ENCODE peak calls at places on chromosome 14, in four cellular contexts. I is hepatocyte, V is A549, T is PC-3. F is an unnamed sample.

GRCh38 chr14:102579696-102580551 is 12.5 kb upstream of the RCOR1 start:
- DNase-seq in T (peak; percentile 81), I (peak; percentile 39), V (no peak), F (no peak)

GRCh38 chr14:98444077-98444476 is 827.9 kb downstream of the BCL11B start:
- DNase-seq in T (no peak), V (no peak), I (no peak), F (no peak)

GRCh38 chr14:79605863-79606262 is 605.4 kb downstream of the DIO2 start:
- DNase-seq in I (no peak), T (no peak), V (no peak), F (peak; percentile 5)

GRCh38 chr14:91350813-91351507 is 66.7 kb downstream of the CCDC88C start:
- DNase-seq in I (no peak), T (no peak), V (no peak), F (no peak)

GRCh38 chr14:91946313-91947195 is 940 bp downstream of the FBLN5 start:
- DNase-seq in T (no peak), I (no peak), V (no peak), F (no peak)

GRCh38 chr14:79708991-79709390 is 502.3 kb downstream of the DIO2 start:
- DNase-seq in T (peak; percentile 84), V (peak; percentile 5), I (peak; percentile 37), F (no peak)

GRCh38 chr14:61396279-61396678 is 74.9 kb downstream of the PRKCH start:
- DNase-seq in V (no peak), T (no peak), I (no peak), F (no peak)

GRCh38 chr14:100221419-100222218 is 17.3 kb upstream of the YY1 start:
- DNase-seq in V (no peak), T (peak; percentile 55), I (peak; percentile 80), F (peak; percentile 91)

GRCh38 chr14:50542941-50543418 is 10.6 kb upstream of the MAP4K5 start:
- DNase-seq in V (peak; percentile 59), I (peak; percentile 74), T (peak; percentile 87), F (peak; percentile 66)

GRCh38 chr14:93114068-93114710 is 1.5 kb downstream of the ITPK1 start:
- DNase-seq in I (peak; percentile 11), V (no peak), T (peak; percentile 15), F (peak; percentile 26)

GRCh38 chr14:53190938-53191337 is 37.8 kb upstream of the DDHD1 start:
- DNase-seq in V (no peak), T (peak; percentile 39), I (no peak), F (no peak)

GRCh38 chr14:29580763-29581162 is 346.9 kb downstream of the PRKD1 start:
- DNase-seq in I (no peak), V (no peak), T (no peak), F (no peak)

GRCh38 chr14:52692248-52692962 is 3.0 kb downstream of the ERO1A start:
- DNase-seq in T (no peak), I (no peak), V (no peak), F (no peak)

GRCh38 chr14:100199240-100199860 is 39.6 kb upstream of the YY1 start:
- DNase-seq in I (no peak), V (no peak), T (no peak), F (no peak)

GRCh38 chr14:100203962-100204834 is 34.7 kb upstream of the YY1 start:
- DNase-seq in I (peak; percentile 66), V (peak; percentile 79), T (no peak), F (no peak)

GRCh38 chr14:88853129-88853528 is 28.7 kb downstream of the TTC8 start:
- DNase-seq in T (no peak), I (no peak), V (no peak), F (no peak)

GRCh38 chr14:88852632-88853031 is 28.2 kb downstream of the TTC8 start:
- DNase-seq in I (no peak), T (no peak), V (no peak), F (no peak)

GRCh38 chr14:88851587-88851986 is 27.1 kb downstream of the TTC8 start:
- DNase-seq in V (no peak), I (no peak), T (no peak), F (no peak)

DNA sequence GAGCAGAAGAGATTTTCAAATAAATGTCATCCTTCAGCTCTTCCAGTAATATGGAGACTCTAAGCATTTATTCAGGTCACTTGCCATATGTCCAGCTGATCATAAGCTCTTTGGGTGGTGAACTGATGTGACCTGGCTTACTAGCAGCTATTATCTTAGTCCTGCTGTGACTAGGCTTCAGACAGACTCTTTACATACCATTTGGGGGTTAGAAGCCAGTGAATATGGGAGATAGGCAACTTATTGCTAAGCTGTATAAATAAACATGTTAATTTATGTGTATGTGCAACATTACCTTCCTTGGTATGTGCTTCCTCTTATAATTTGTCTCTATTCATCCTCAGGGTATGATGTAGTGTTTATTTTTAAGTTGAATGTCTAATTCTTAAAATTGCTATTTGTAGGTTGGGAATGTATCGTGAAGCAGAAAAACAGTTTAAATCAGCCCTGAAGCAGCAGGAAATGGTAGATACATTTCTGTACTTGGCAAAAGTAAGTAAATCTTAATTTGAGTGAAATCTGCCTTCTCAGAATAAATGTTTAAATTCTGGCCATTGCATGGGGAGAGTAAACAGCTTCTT is 32.4 kb downstream of the TTC8 start:
- DNase-seq in V (no peak), I (no peak), T (no peak), F (no peak)
- TF ChIP-seq CTCF in V (no peak), I (no peak), T (no peak), F (no peak)

GRCh38 chr14:34965912-34966311 is 16.9 kb upstream of the SRP54 start:
- DNase-seq in I (no peak), T (no peak), V (no peak), F (no peak)
- H3K4me2 ChIP-seq in I (no peak overlapping the region), T (no peak overlapping the region), V (no peak overlapping the region), F (no peak overlapping the region)

GRCh38 chr14:68655961-68656360 is 136.9 kb downstream of the ZFP36L1 start:
- DNase-seq in T (peak; percentile 52), V (peak; percentile 46), I (peak; percentile 44), F (peak; percentile 43)
- TF ChIP-seq CTCF in T (peak; percentile 56), V (peak; percentile 29), I (peak; percentile 43), F (peak; percentile 30)

DNA sequence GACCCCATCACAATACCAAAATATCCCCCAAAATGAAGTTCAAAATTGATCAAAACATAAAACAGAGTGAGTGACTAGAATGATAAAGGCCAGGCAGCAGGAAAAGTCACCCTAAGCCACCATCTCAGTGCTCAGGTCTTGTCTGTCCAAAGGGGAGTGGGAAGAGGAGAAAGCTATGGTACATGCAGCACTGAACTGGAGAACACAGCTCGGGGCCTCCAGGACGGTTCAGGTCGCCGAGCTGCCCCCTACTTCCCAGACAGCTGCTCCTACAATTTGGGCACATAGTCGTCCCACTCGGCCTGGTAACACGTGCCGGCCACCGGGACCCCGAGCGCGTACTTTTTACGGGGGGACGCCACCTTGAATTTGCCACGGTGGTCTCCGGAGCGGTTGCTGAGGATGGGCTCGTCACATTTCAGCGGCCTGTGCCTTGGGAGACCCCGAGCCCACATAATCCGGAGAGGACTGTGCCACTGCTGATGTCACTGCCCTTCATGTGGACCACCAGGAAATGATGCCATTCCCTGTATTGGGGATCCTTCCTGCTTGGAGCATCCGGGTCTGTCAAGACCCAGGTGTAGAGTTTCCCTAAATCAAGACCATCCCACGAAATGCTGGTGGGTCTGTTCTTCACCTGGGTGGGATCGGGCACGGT is 31.6 kb downstream of the AK7 start:
- DNase-seq in I (no peak), T (no peak), V (no peak), F (no peak)
- H3K4me2 ChIP-seq in I (no peak overlapping the region), T (peak overlapping the region; percentile 97), V (peak overlapping the region; percentile 73), F (no peak overlapping the region)

DNA sequence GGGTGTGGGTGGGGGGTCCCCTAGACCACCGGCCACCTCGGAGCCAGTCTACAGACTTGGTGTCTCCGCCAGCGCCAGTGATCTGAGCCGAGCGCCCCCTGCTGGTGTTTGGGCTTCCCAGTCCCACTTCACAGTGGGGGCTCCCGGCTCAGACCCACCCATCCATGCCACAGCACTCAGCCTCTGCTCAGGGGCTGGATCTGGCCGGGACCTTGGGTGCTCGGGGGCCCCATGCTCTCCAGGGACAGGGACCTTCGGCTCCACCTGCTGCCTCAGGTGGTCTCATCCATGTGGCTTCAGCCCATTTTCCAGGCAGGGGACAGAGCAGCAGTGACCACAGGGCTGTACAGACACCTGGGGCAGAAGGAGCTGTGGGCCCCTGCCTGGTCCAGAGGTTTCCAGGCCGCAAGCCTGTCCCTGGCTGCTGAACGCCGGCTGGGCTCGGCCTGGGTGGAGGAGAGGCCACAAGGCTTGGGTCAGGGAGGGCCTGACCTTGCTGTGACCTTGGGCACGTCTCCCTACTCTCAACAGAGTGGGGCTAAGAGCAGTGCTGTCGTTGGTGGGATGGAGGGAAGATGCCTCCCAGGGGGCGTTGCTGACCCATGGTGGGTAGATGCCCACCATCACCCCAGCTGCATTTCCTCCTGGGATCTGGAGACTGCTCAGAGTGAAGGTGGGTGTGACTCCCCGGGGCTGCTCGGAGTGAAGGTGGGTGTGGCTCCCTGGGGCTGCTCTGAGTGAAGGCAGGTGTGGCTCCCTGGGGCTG is 86.3 kb downstream of the KIF26A start:
- DNase-seq in I (peak; percentile 48), V (peak; percentile 15), T (no peak), F (peak; percentile 73)
- TF ChIP-seq CTCF in I (peak; percentile 56), V (peak; percentile 54), T (peak; percentile 53), F (peak; percentile 66)

GRCh38 chr14:88248606-88249005 is 74.5 kb downstream of the KCNK10 start:
- DNase-seq in V (peak; percentile 7), I (peak; percentile 36), T (peak; percentile 58), F (no peak)

GRCh38 chr14:88251650-88252049 is 71.4 kb downstream of the KCNK10 start:
- DNase-seq in I (no peak), T (peak; percentile 18), V (no peak), F (no peak)

GRCh38 chr14:88245321-88245720 is 77.7 kb downstream of the KCNK10 start:
- DNase-seq in I (peak; percentile 7), T (peak; percentile 23), V (no peak), F (peak; percentile 57)

GRCh38 chr14:88249266-88249665 is 73.8 kb downstream of the KCNK10 start:
- DNase-seq in T (peak; percentile 20), V (no peak), I (no peak), F (no peak)

GRCh38 chr14:88247228-88247627 is 75.8 kb downstream of the KCNK10 start:
- DNase-seq in V (no peak), I (peak; percentile 30), T (no peak), F (no peak)
- H3K4me2 ChIP-seq in V (no peak overlapping the region), I (no peak overlapping the region), T (no peak overlapping the region), F (no peak overlapping the region)

F was measured in neural progenitor cell.